ENCODE peak calls at places on chromosomes 16 and 17, in six cellular contexts. M is AG10803; U is amniotic stem cell; D is effector CD4-positive, alpha-beta T cell; Y is HTR-8/SVneo; L is breast epithelium. H is an unnamed sample.
A peak's percentile ranks its signal among the peaks of the same experiment; 100 is the strongest.

GRCh38 chr16:56851671-56852400 is 13.2 kb upstream of the SLC12A3 start:
- DNase-seq in D (no peak), L (no peak), U (no peak), Y (no peak), M (peak; percentile 43), H (no peak)

GRCh38 chr16:82523786-82524185 is 103.0 kb upstream of the CDH13 start:
- DNase-seq in L (no peak), M (no peak), Y (no peak), D (no peak), U (no peak), H (no peak)

GRCh38 chr17:56595831-56596740 is 2.6 kb downstream of the NOG start:
- DNase-seq in D (no peak), M (no peak), L (no peak), Y (peak; percentile 29), U (no peak), H (no peak)

GRCh38 chr17:40499551-40500189 is 1.8 kb downstream of the TNS4 start:
- DNase-seq in M (peak; percentile 66), U (no peak), L (peak; percentile 94), Y (peak; percentile 66), D (no peak), H (peak; percentile 16)

GRCh38 chr17:72370819-72371218 is 250.0 kb downstream of the SOX9 start:
- DNase-seq in L (no peak), D (no peak), M (peak; percentile 59), Y (no peak), U (peak; percentile 42), H (no peak)

GRCh38 chr16:9286930-9287329 is 195.5 kb downstream of the HAPSTR1 start:
- DNase-seq in D (no peak), U (no peak), Y (no peak), M (no peak), L (no peak), H (no peak)

GRCh38 chr16:14489460-14489859 is 140.6 kb downstream of the PARN start:
- DNase-seq in L (no peak), M (peak; percentile 79), D (no peak), U (no peak), Y (peak; percentile 35), H (no peak)

GRCh38 chr16:11706180-11706742 is 36.4 kb downstream of the TXNDC11 start:
- DNase-seq in L (no peak), D (no peak), M (no peak), Y (no peak), U (no peak), H (no peak)

GRCh38 chr16:24671455-24671954 is 57.9 kb upstream of the TNRC6A start:
- DNase-seq in U (no peak), D (no peak), Y (no peak), L (no peak), M (no peak), H (no peak)

GRCh38 chr17:4331614-4332013 is 34.9 kb downstream of the UBE2G1 start:
- DNase-seq in Y (no peak), M (no peak), D (no peak), L (no peak), U (no peak), H (no peak)

GRCh38 chr17:55825213-55825612 is 74.4 kb downstream of the PCTP start:
- DNase-seq in L (no peak), Y (no peak), D (no peak), M (no peak), U (no peak), H (no peak)

GRCh38 chr16:5451641-5452040 is 354.0 kb upstream of the EEF2KMT start:
- DNase-seq in Y (no peak), L (no peak), M (no peak), D (no peak), U (no peak), H (no peak)

GRCh38 chr16:25051446-25052160 is 36.4 kb upstream of the ARHGAP17 start:
- DNase-seq in Y (no peak), L (no peak), D (no peak), M (peak; percentile 86), U (no peak), H (no peak)

GRCh38 chr17:55763856-55764255 is 13.0 kb downstream of the PCTP start:
- DNase-seq in D (no peak), L (no peak), U (no peak), Y (no peak), M (no peak), H (no peak)

GRCh38 chr17:42072323-42073187 is 22.2 kb upstream of the C17orf113 start:
- DNase-seq in Y (no peak), M (no peak), U (no peak), L (no peak), D (no peak), H (no peak)

GRCh38 chr17:66564992-66565465 is 262.6 kb downstream of the PRKCA start:
- DNase-seq in L (no peak), M (peak; percentile 71), Y (no peak), D (no peak), U (no peak), H (no peak)

GRCh38 chr17:59812139-59812538 is 80.6 kb downstream of the TUBD1 start:
- DNase-seq in M (no peak), L (no peak), U (no peak), Y (no peak), D (no peak), H (no peak)

H was measured in putamen.